ENCODE peak calls at places on chromosomes 5 and 9, in five cellular contexts. One of them, this sample, is unnamed.

GRCh38 chr5:107806271-107806670 is 135.5 kb upstream of the EFNA5 start:
- DNase-seq in esophagus squamous epithelium: no peak
- DNase-seq in upper lobe of left lung: no peak
- DNase-seq in prostate gland: no peak
- DNase-seq in A549: no peak
- DNase-seq in this sample: no peak

GRCh38 chr5:1460054-1460682 is 14.9 kb upstream of the SLC6A3 start:
- DNase-seq in esophagus squamous epithelium: no peak
- DNase-seq in A549: no peak
- DNase-seq in upper lobe of left lung: peak; percentile 56
- DNase-seq in prostate gland: no peak
- DNase-seq in this sample: no peak

GRCh38 chr5:51104556-51104955 is 278.7 kb upstream of the ISL1 start:
- DNase-seq in A549: no peak
- DNase-seq in upper lobe of left lung: no peak
- DNase-seq in esophagus squamous epithelium: no peak
- DNase-seq in prostate gland: no peak
- DNase-seq in this sample: no peak

GRCh38 chr5:149341846-149342245 is 3.5 kb upstream of the GRPEL2 start:
- DNase-seq in prostate gland: no peak
- DNase-seq in upper lobe of left lung: no peak
- DNase-seq in esophagus squamous epithelium: no peak
- DNase-seq in A549: no peak
- DNase-seq in this sample: no peak

GRCh38 chr9:22078081-22078480 is 69.0 kb upstream of the CDKN2B start:
- DNase-seq in A549: no peak
- DNase-seq in prostate gland: no peak
- DNase-seq in esophagus squamous epithelium: no peak
- DNase-seq in upper lobe of left lung: no peak
- DNase-seq in this sample: no peak

GRCh38 chr5:147578228-147579024 is 68.6 kb upstream of the DPYSL3 start:
- DNase-seq in prostate gland: no peak
- DNase-seq in esophagus squamous epithelium: no peak
- DNase-seq in A549: peak; percentile 58
- DNase-seq in upper lobe of left lung: no peak
- DNase-seq in this sample: no peak

GRCh38 chr9:96458226-96458625 is 8.3 kb downstream of the HABP4 start:
- DNase-seq in prostate gland: no peak
- DNase-seq in esophagus squamous epithelium: no peak
- DNase-seq in upper lobe of left lung: no peak
- DNase-seq in A549: no peak
- DNase-seq in this sample: no peak

GRCh38 chr5:178436326-178436940 is 153.8 kb downstream of the COL23A1 start:
- DNase-seq in upper lobe of left lung: no peak
- DNase-seq in esophagus squamous epithelium: no peak
- DNase-seq in A549: no peak
- DNase-seq in prostate gland: no peak
- DNase-seq in this sample: no peak

GRCh38 chr9:37034320-37034937 is 361 bp upstream of the PAX5 start:
- DNase-seq in A549: no peak
- DNase-seq in esophagus squamous epithelium: no peak
- DNase-seq in prostate gland: peak; percentile 36
- DNase-seq in upper lobe of left lung: peak; percentile 90
- DNase-seq in this sample: no peak

GRCh38 chr9:13567833-13568232 is 288.3 kb upstream of the MPDZ start:
- DNase-seq in esophagus squamous epithelium: no peak
- DNase-seq in upper lobe of left lung: no peak
- DNase-seq in prostate gland: no peak
- DNase-seq in A549: no peak
- DNase-seq in this sample: no peak

GRCh38 chr5:17289681-17290619 is 72.5 kb downstream of the BASP1 start:
- DNase-seq in prostate gland: no peak
- DNase-seq in upper lobe of left lung: no peak
- DNase-seq in A549: no peak
- DNase-seq in esophagus squamous epithelium: no peak
- DNase-seq in this sample: no peak

GRCh38 chr5:122981846-122982245 is 54.7 kb downstream of the PPIC start:
- DNase-seq in upper lobe of left lung: no peak
- DNase-seq in prostate gland: no peak
- DNase-seq in esophagus squamous epithelium: no peak
- DNase-seq in A549: no peak
- DNase-seq in this sample: no peak

GRCh38 chr5:72064801-72065570 is 42.3 kb upstream of the MAP1B start:
- DNase-seq in esophagus squamous epithelium: no peak
- DNase-seq in prostate gland: no peak
- DNase-seq in upper lobe of left lung: no peak
- DNase-seq in A549: no peak
- DNase-seq in this sample: no peak

GRCh38 chr5:139885172-139885856 is 89.7 kb downstream of the PSD2 start:
- DNase-seq in A549: no peak
- DNase-seq in esophagus squamous epithelium: no peak
- DNase-seq in upper lobe of left lung: peak; percentile 34
- DNase-seq in prostate gland: no peak
- DNase-seq in this sample: no peak

GRCh38 chr9:124973807-124974206 is 32.9 kb upstream of the GOLGA1 start:
- DNase-seq in esophagus squamous epithelium: no peak
- DNase-seq in prostate gland: no peak
- DNase-seq in A549: no peak
- DNase-seq in upper lobe of left lung: no peak
- DNase-seq in this sample: no peak

GRCh38 chr9:105694848-105695581 is 674 bp downstream of the TMEM38B start:
- DNase-seq in upper lobe of left lung: peak; percentile 90
- DNase-seq in esophagus squamous epithelium: peak; percentile 9
- DNase-seq in A549: peak; percentile 51
- DNase-seq in prostate gland: peak; percentile 65
- DNase-seq in this sample: peak; percentile 69

GRCh38 chr5:138793481-138794010 is 40.3 kb downstream of the CTNNA1 start:
- DNase-seq in A549: no peak
- DNase-seq in esophagus squamous epithelium: no peak
- DNase-seq in upper lobe of left lung: no peak
- DNase-seq in prostate gland: no peak
- DNase-seq in this sample: no peak

GRCh38 chr9:120490888-120491595 is 88.9 kb downstream of the CDK5RAP2 start:
- DNase-seq in upper lobe of left lung: no peak
- DNase-seq in A549: no peak
- DNase-seq in esophagus squamous epithelium: no peak
- DNase-seq in prostate gland: no peak
- DNase-seq in this sample: no peak

GRCh38 chr5:157511656-157512644 is 51.9 kb downstream of the NIPAL4 start:
- DNase-seq in A549: peak; percentile 86
- DNase-seq in upper lobe of left lung: peak; percentile 29
- DNase-seq in prostate gland: peak; percentile 49
- DNase-seq in esophagus squamous epithelium: peak; percentile 25
- DNase-seq in this sample: peak; percentile 81

GRCh38 chr5:14668247-14668646 is 3.7 kb downstream of the OTULIN start:
- DNase-seq in esophagus squamous epithelium: no peak
- DNase-seq in prostate gland: no peak
- DNase-seq in A549: no peak
- DNase-seq in upper lobe of left lung: no peak
- DNase-seq in this sample: no peak

GRCh38 chr5:142998316-142998862 is 228.2 kb downstream of the ARHGAP26 start:
- DNase-seq in prostate gland: no peak
- DNase-seq in esophagus squamous epithelium: no peak
- DNase-seq in A549: no peak
- DNase-seq in upper lobe of left lung: no peak
- DNase-seq in this sample: no peak

GRCh38 chr5:150272531-150272930 is 17.0 kb downstream of the CAMK2A start:
- DNase-seq in upper lobe of left lung: no peak
- DNase-seq in A549: peak; percentile 57
- DNase-seq in esophagus squamous epithelium: no peak
- DNase-seq in prostate gland: no peak
- DNase-seq in this sample: no peak

GRCh38 chr5:138824924-138825863 is 49.9 kb downstream of the LRRTM2 start:
- DNase-seq in upper lobe of left lung: no peak
- DNase-seq in esophagus squamous epithelium: no peak
- DNase-seq in A549: peak; percentile 11
- DNase-seq in prostate gland: no peak
- DNase-seq in this sample: no peak

GRCh38 chr5:179792612-179793469 is 945 bp upstream of the LTC4S start:
- DNase-seq in upper lobe of left lung: peak; percentile 87
- DNase-seq in prostate gland: no peak
- DNase-seq in A549: no peak
- DNase-seq in esophagus squamous epithelium: no peak
- DNase-seq in this sample: no peak

GRCh38 chr9:120032639-120033038 is 547.3 kb downstream of the CDK5RAP2 start:
- DNase-seq in esophagus squamous epithelium: no peak
- DNase-seq in A549: peak; percentile 13
- DNase-seq in upper lobe of left lung: peak; percentile 47
- DNase-seq in prostate gland: no peak
- DNase-seq in this sample: no peak

GRCh38 chr9:36143242-36143641 is 6.7 kb downstream of the GLIPR2 start:
- DNase-seq in esophagus squamous epithelium: no peak
- DNase-seq in A549: no peak
- DNase-seq in prostate gland: no peak
- DNase-seq in upper lobe of left lung: no peak
- DNase-seq in this sample: no peak

DNA sequence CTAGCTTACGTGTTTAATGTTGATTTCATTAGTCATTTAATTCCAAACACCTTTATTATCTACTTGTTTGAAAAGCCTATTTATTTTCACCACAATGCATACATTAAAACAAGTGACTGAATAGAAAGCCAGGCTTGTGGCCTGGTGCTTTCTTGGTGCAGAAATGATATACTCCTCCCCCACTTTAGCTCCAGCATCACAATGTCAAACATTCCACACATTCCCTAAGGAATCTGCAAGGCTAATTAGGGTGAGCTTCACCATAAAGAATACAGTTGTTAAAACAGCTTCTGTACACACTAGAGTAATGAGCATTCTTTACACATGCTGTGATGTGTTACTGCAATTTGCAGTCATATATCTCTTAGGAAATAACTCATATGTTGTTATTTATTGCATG is 705.8 kb downstream of the CETN3 start:
- DNase-seq in upper lobe of left lung: no peak
- DNase-seq in prostate gland: no peak
- DNase-seq in A549: no peak
- DNase-seq in esophagus squamous epithelium: no peak
- DNase-seq in this sample: no peak
- TF ChIP-seq POLR2A in upper lobe of left lung: no peak
- TF ChIP-seq POLR2A in prostate gland: no peak
- TF ChIP-seq POLR2A in A549: no peak
- TF ChIP-seq POLR2A in esophagus squamous epithelium: no peak
- TF ChIP-seq POLR2A in this sample: no peak

GRCh38 chr9:136550439-136551085 is 4.7 kb upstream of the NOTCH1 start:
- DNase-seq in upper lobe of left lung: peak; percentile 70
- DNase-seq in A549: no peak
- DNase-seq in prostate gland: no peak
- DNase-seq in esophagus squamous epithelium: no peak
- DNase-seq in this sample: peak; percentile 85

GRCh38 chr9:136549010-136549980 is 3.4 kb upstream of the NOTCH1 start:
- DNase-seq in esophagus squamous epithelium: no peak
- DNase-seq in upper lobe of left lung: peak; percentile 72
- DNase-seq in A549: no peak
- DNase-seq in prostate gland: no peak
- DNase-seq in this sample: no peak

GRCh38 chr9:136552117-136552685 is 6.4 kb upstream of the NOTCH1 start:
- DNase-seq in A549: no peak
- DNase-seq in esophagus squamous epithelium: no peak
- DNase-seq in upper lobe of left lung: no peak
- DNase-seq in prostate gland: no peak
- DNase-seq in this sample: no peak

GRCh38 chr9:136553581-136553980 is 7.7 kb upstream of the NOTCH1 start:
- DNase-seq in esophagus squamous epithelium: no peak
- DNase-seq in upper lobe of left lung: peak; percentile 71
- DNase-seq in A549: no peak
- DNase-seq in prostate gland: no peak
- DNase-seq in this sample: no peak

GRCh38 chr9:136551401-136552116 is 5.7 kb upstream of the NOTCH1 start:
- DNase-seq in A549: peak; percentile 58
- DNase-seq in esophagus squamous epithelium: no peak
- DNase-seq in prostate gland: peak; percentile 71
- DNase-seq in upper lobe of left lung: peak; percentile 54
- DNase-seq in this sample: peak; percentile 57
- H3K27ac ChIP-seq in A549: peak overlapping the region; percentile 80
- H3K27ac ChIP-seq in esophagus squamous epithelium: peak overlapping the region; percentile 80
- H3K27ac ChIP-seq in prostate gland: peak overlapping the region; percentile 95
- H3K27ac ChIP-seq in upper lobe of left lung: peak overlapping the region; percentile 40
- H3K27ac ChIP-seq in this sample: no peak overlapping the region

GRCh38 chr5:36156619-36157018 is 4.7 kb downstream of the SKP2 start:
- DNase-seq in esophagus squamous epithelium: no peak
- DNase-seq in upper lobe of left lung: no peak
- DNase-seq in prostate gland: no peak
- DNase-seq in A549: no peak
- DNase-seq in this sample: no peak

GRCh38 chr5:36156124-36156601 is 4.3 kb downstream of the SKP2 start:
- DNase-seq in upper lobe of left lung: no peak
- DNase-seq in A549: no peak
- DNase-seq in esophagus squamous epithelium: no peak
- DNase-seq in prostate gland: no peak
- DNase-seq in this sample: no peak

GRCh38 chr5:36160617-36161016 is 8.7 kb downstream of the SKP2 start:
- DNase-seq in A549: no peak
- DNase-seq in prostate gland: no peak
- DNase-seq in esophagus squamous epithelium: no peak
- DNase-seq in upper lobe of left lung: no peak
- DNase-seq in this sample: no peak

GRCh38 chr5:36155291-36155690 is 3.4 kb downstream of the SKP2 start:
- DNase-seq in A549: no peak
- DNase-seq in prostate gland: no peak
- DNase-seq in upper lobe of left lung: no peak
- DNase-seq in esophagus squamous epithelium: no peak
- DNase-seq in this sample: no peak

GRCh38 chr5:36158144-36158543 is 6.2 kb downstream of the SKP2 start:
- DNase-seq in A549: no peak
- DNase-seq in prostate gland: no peak
- DNase-seq in esophagus squamous epithelium: no peak
- DNase-seq in upper lobe of left lung: no peak
- DNase-seq in this sample: no peak
- H3K4me3 ChIP-seq in A549: no peak overlapping the region
- H3K4me3 ChIP-seq in prostate gland: no peak overlapping the region
- H3K4me3 ChIP-seq in esophagus squamous epithelium: no peak overlapping the region
- H3K4me3 ChIP-seq in upper lobe of left lung: no peak overlapping the region
- H3K4me3 ChIP-seq in this sample: no peak overlapping the region

GRCh38 chr9:128635266-128636023 is 21.2 kb downstream of the DYNC2I2 start:
- DNase-seq in esophagus squamous epithelium: no peak
- DNase-seq in A549: peak; percentile 98
- DNase-seq in prostate gland: peak; percentile 83
- DNase-seq in upper lobe of left lung: peak; percentile 88
- DNase-seq in this sample: peak; percentile 98
- TF ChIP-seq POLR2A in esophagus squamous epithelium: no peak
- TF ChIP-seq POLR2A in A549: peak; percentile 10
- TF ChIP-seq POLR2A in prostate gland: no peak
- TF ChIP-seq POLR2A in upper lobe of left lung: no peak
- TF ChIP-seq POLR2A in this sample: peak; percentile 72